ENCODE peak calls at places on chromosome 10, in five cellular contexts. N is upper lobe of left lung, D is K562, R is HepG2, J is GM12878. L is an unnamed sample. For H3K4me1 and H3K27me3, the result is how much of the 10 kb centered on the place peaks cover.

GRCh38 chr10:69655868-69656555 is 26.0 kb downstream of the FAM241B start:
- ATAC-seq in D (no peak), J (no peak), R (no peak), N (no peak), L (no peak)

GRCh38 chr10:127877116-127877515 is 15.6 kb downstream of the CLRN3 start:
- ATAC-seq in J (no peak), N (no peak), D (no peak), R (no peak), L (no peak)

GRCh38 chr10:24465124-24465874 is 256.4 kb downstream of the KIAA1217 start:
- ATAC-seq in N (peak), R (peak), D (no peak), J (no peak), L (no peak)

GRCh38 chr10:51574248-51575067 is 124.9 kb downstream of the CSTF2T start:
- ATAC-seq in J (no peak), N (no peak), R (no peak), D (no peak), L (no peak)

GRCh38 chr10:80078448-80079311 is at the start of gene TMEM254:
- ATAC-seq in N (peak), J (peak), D (peak), R (peak), L (peak)

GRCh38 chr10:110335314-110336064 is 30.8 kb upstream of the SMNDC1 start:
- ATAC-seq in D (no peak), R (no peak), J (peak), N (no peak), L (no peak)

GRCh38 chr10:11724938-11725776 is 17.0 kb upstream of the ECHDC3 start:
- ATAC-seq in R (peak), J (peak), N (peak), D (peak), L (no peak)

GRCh38 chr10:75814071-75814470 is 382.6 kb downstream of the LRMDA start:
- ATAC-seq in N (no peak), D (no peak), R (no peak), J (no peak), L (no peak)

GRCh38 chr10:60267802-60268201 is 121.9 kb downstream of the ANK3 start:
- ATAC-seq in J (no peak), N (no peak), R (no peak), D (no peak), L (no peak)

GRCh38 chr10:107011113-107011512 is 153.4 kb downstream of the SORCS1 start:
- ATAC-seq in R (no peak), D (no peak), J (no peak), N (no peak), L (no peak)

GRCh38 chr10:116809528-116810500 is 39.5 kb upstream of the ENO4 start:
- ATAC-seq in N (no peak), R (peak), J (no peak), D (peak), L (no peak)

GRCh38 chr10:62652564-62652963 is 152.0 kb upstream of the ADO start:
- ATAC-seq in J (peak), N (no peak), R (no peak), D (no peak), L (no peak)

GRCh38 chr10:28593811-28594210 is 60.9 kb downstream of the WAC start:
- ATAC-seq in N (no peak), J (no peak), D (no peak), R (peak), L (no peak)

GRCh38 chr10:14665304-14665703 is 109.4 kb downstream of the FAM107B start:
- ATAC-seq in N (no peak), J (peak), D (no peak), R (no peak), L (peak)

GRCh38 chr10:59006511-59007306 is 169.7 kb upstream of the PHYHIPL start:
- ATAC-seq in D (no peak), R (peak), J (peak), N (no peak), L (peak)

GRCh38 chr10:94225589-94225988 is 137.2 kb downstream of the NOC3L start:
- ATAC-seq in J (no peak), N (no peak), R (no peak), D (no peak), L (peak)

GRCh38 chr10:117545141-117546019 is 2.8 kb downstream of the EMX2 start:
- ATAC-seq in J (no peak), N (no peak), R (peak), D (no peak), L (no peak)

GRCh38 chr10:28014651-28015050 is 15.8 kb upstream of the ODAD2 start:
- ATAC-seq in N (no peak), J (no peak), D (no peak), R (no peak), L (no peak)

GRCh38 chr10:36236931-36237330 is 594.8 kb upstream of the FZD8 start:
- ATAC-seq in R (no peak), J (no peak), D (no peak), N (no peak), L (no peak)

GRCh38 chr10:113484487-113484886 is 68.4 kb upstream of the HABP2 start:
- ATAC-seq in D (no peak), N (no peak), R (no peak), J (no peak), L (no peak)

GRCh38 chr10:71323407-71323806 is 4.3 kb downstream of the SLC29A3 start:
- ATAC-seq in N (no peak), D (peak), R (no peak), J (no peak), L (no peak)

GRCh38 chr10:58064714-58065528 is 202.8 kb downstream of the IPMK start:
- ATAC-seq in R (peak), N (no peak), J (peak), D (no peak), L (no peak)

GRCh38 chr10:93584445-93584844 is 16.6 kb downstream of the RBP4 start:
- ATAC-seq in D (no peak), N (no peak), R (no peak), J (no peak), L (no peak)

GRCh38 chr10:15331456-15331855 is 39.6 kb downstream of the FAM171A1 start:
- ATAC-seq in J (no peak), R (no peak), N (no peak), D (no peak), L (no peak)

GRCh38 chr10:68301790-68302502 is 29.9 kb upstream of the HNRNPH3 start:
- ATAC-seq in J (peak), R (peak), N (no peak), D (peak), L (peak)

GRCh38 chr10:89593043-89593442 is 52.0 kb downstream of the PANK1 start:
- ATAC-seq in J (no peak), D (no peak), R (no peak), N (no peak), L (no peak)

GRCh38 chr10:50322075-50322474 is 70.8 kb upstream of the ASAH2 start:
- ATAC-seq in R (no peak), N (no peak), D (no peak), J (peak), L (no peak)

GRCh38 chr10:42609872-42610271 is 28.5 kb downstream of the ZNF33B start:
- ATAC-seq in R (no peak), D (no peak), N (no peak), J (peak), L (no peak)

GRCh38 chr10:102744374-102745051 is 765 bp downstream of the WBP1L start:
- ATAC-seq in R (peak), D (peak), J (peak), N (peak), L (no peak)

GRCh38 chr10:60433684-60434083 is 44.0 kb upstream of the ANK3 start:
- ATAC-seq in D (no peak), N (no peak), J (no peak), R (no peak), L (no peak)

GRCh38 chr10:112362833-112363232 is 11.1 kb upstream of the ACSL5 start:
- ATAC-seq in D (no peak), N (no peak), J (no peak), R (no peak), L (no peak)

GRCh38 chr10:20882091-20882490 is 15.0 kb downstream of the NEBL start:
- ATAC-seq in R (no peak), N (no peak), D (no peak), J (no peak), L (no peak)
- TF ChIP-seq EP300 in R (no peak), N (no peak), D (no peak), J (no peak), L (no peak)

DNA sequence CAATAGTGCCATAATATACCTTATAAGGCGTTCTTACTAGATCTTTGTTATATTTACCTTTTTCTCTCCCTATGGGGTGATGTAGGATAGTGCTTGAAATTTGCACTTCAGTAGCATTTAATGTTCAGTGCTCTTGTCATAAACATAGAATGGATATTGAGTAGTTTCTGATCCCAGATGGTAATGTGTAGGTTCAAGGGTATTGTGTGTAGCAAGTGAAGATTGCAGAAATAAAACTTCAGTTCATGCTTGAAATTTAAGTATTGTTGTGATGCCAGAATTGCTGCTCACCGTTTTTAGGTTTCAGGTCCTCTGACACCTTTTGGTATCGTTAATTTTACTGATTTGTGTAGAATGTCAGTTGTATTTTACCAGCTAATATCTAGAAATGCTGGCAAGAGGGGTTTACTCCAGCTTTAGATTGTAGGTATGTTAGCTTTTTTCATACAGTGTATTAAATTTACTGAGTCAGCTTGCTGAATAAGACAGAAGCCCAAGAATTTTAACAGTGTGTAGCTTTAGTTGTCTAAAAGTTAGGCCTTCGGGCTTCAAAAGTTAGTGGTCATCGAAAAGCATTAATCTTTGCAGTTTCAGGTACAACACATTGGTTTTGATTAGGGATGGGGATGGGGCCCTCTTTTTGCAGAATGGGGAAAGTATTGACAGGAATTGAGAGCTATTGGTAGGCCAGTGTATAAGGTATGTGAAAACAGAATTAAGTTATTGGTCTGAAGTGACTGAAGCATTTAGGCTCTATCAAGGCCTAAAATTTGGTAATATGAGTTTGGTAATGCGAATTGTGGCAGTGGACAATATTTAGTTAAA is 2.0 kb downstream of the PTEN start:
- ATAC-seq in R (no peak), D (peak), N (no peak), J (no peak), L (no peak)
- H3K4me1 ChIP-seq in R (under half), D (under half), N (under half), J (under half), L (under half)

GRCh38 chr10:48554668-48555067 is 50.2 kb downstream of the ARHGAP22 start:
- ATAC-seq in J (no peak), R (no peak), D (no peak), N (no peak), L (no peak)

GRCh38 chr10:48556065-48556464 is 48.8 kb downstream of the ARHGAP22 start:
- ATAC-seq in R (no peak), N (no peak), J (no peak), D (no peak), L (no peak)

GRCh38 chr10:48556713-48557112 is 48.2 kb downstream of the ARHGAP22 start:
- ATAC-seq in J (no peak), N (no peak), D (no peak), R (no peak), L (no peak)

GRCh38 chr10:48554246-48554645 is 50.6 kb downstream of the ARHGAP22 start:
- ATAC-seq in N (no peak), D (no peak), J (no peak), R (no peak), L (no peak)

GRCh38 chr10:48555310-48556042 is 49.4 kb downstream of the ARHGAP22 start:
- ATAC-seq in D (no peak), J (no peak), N (peak), R (peak), L (no peak)
- H3K27me3 ChIP-seq in D (under half), J (under half), N (under half), R (under half), L (under half)

DNA sequence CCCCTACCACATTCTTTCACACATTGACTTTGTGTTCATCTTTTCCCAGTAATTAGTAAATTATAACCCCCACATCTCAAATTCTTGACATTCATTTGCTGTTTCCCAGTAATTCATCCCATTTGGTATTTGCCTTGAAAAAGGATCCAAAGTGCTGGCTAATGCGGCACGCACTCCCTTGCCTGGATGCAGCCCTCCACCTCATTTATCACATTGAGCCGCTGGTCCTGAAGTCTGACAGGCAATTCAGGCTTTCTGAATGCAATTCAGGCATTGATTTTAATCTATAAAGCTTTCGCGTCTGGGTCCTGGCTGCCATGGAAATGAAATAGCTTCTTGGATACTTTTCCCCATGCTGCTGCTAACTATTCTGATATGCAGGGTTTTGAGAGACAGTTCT is 112.6 kb upstream of the ANKRD1 start:
- ATAC-seq in D (no peak), J (no peak), N (no peak), R (no peak), L (no peak)
- TF ChIP-seq EP300 in D (no peak), J (no peak), N (no peak), R (no peak), L (no peak)

GRCh38 chr10:103765168-103765567 is 90.2 kb downstream of the SH3PXD2A start:
- ATAC-seq in R (no peak), J (no peak), N (no peak), D (no peak), L (peak)
- H3K4me1 ChIP-seq in R (under half), J (under half), N (half or more), D (under half), L (under half)